ENCODE peak calls at places on chromosome 19, in nine cellular contexts. One of them, this sample, is unnamed.

GRCh38 chr19:22606954-22607652 is 27.0 kb upstream of the ZNF492 start:
- DNase-seq in thoracic aorta: no peak
- DNase-seq in CD4-positive, CD25-positive, alpha-beta regulatory T cell: no peak
- DNase-seq in right lobe of liver: no peak
- DNase-seq in PC-3: no peak
- DNase-seq in fibroblast of lung: no peak
- DNase-seq in HCT116: no peak
- DNase-seq in GM12878: no peak
- DNase-seq in psoas muscle: no peak
- DNase-seq in this sample: no peak

GRCh38 chr19:32416749-32417469 is 11.3 kb downstream of the DPY19L3 start:
- DNase-seq in thoracic aorta: no peak
- DNase-seq in CD4-positive, CD25-positive, alpha-beta regulatory T cell: no peak
- DNase-seq in right lobe of liver: no peak
- DNase-seq in PC-3: no peak
- DNase-seq in fibroblast of lung: no peak
- DNase-seq in HCT116: no peak
- DNase-seq in GM12878: no peak
- DNase-seq in psoas muscle: no peak
- DNase-seq in this sample: no peak

GRCh38 chr19:18287836-18288772 is 6.7 kb upstream of the JUND start:
- DNase-seq in thoracic aorta: no peak
- DNase-seq in CD4-positive, CD25-positive, alpha-beta regulatory T cell: no peak
- DNase-seq in right lobe of liver: no peak
- DNase-seq in PC-3: no peak
- DNase-seq in fibroblast of lung: no peak
- DNase-seq in HCT116: no peak
- DNase-seq in GM12878: no peak
- DNase-seq in psoas muscle: no peak
- DNase-seq in this sample: no peak

GRCh38 chr19:8221161-8221560 is 12.0 kb downstream of the CERS4 start:
- DNase-seq in thoracic aorta: no peak
- DNase-seq in CD4-positive, CD25-positive, alpha-beta regulatory T cell: no peak
- DNase-seq in right lobe of liver: peak; percentile 67
- DNase-seq in PC-3: no peak
- DNase-seq in fibroblast of lung: no peak
- DNase-seq in HCT116: no peak
- DNase-seq in GM12878: no peak
- DNase-seq in psoas muscle: no peak
- DNase-seq in this sample: no peak

GRCh38 chr19:28217064-28217463 is 995.9 kb downstream of the UQCRFS1 start:
- DNase-seq in thoracic aorta: no peak
- DNase-seq in CD4-positive, CD25-positive, alpha-beta regulatory T cell: no peak
- DNase-seq in right lobe of liver: no peak
- DNase-seq in PC-3: no peak
- DNase-seq in fibroblast of lung: no peak
- DNase-seq in HCT116: no peak
- DNase-seq in GM12878: no peak
- DNase-seq in psoas muscle: no peak
- DNase-seq in this sample: no peak

GRCh38 chr19:36379510-36379819 is 464 bp upstream of the ZFP14 start:
- DNase-seq in thoracic aorta: no peak
- DNase-seq in CD4-positive, CD25-positive, alpha-beta regulatory T cell: no peak
- DNase-seq in right lobe of liver: no peak
- DNase-seq in PC-3: no peak
- DNase-seq in fibroblast of lung: no peak
- DNase-seq in HCT116: no peak
- DNase-seq in GM12878: no peak
- DNase-seq in psoas muscle: no peak
- DNase-seq in this sample: no peak

GRCh38 chr19:16825312-16826168 is 3.7 kb upstream of the SIN3B start:
- DNase-seq in thoracic aorta: no peak
- DNase-seq in CD4-positive, CD25-positive, alpha-beta regulatory T cell: no peak
- DNase-seq in right lobe of liver: peak; percentile 58
- DNase-seq in PC-3: no peak
- DNase-seq in fibroblast of lung: peak; percentile 71
- DNase-seq in HCT116: no peak
- DNase-seq in GM12878: no peak
- DNase-seq in psoas muscle: peak; percentile 59
- DNase-seq in this sample: no peak

GRCh38 chr19:18057557-18057956 is 29.2 kb downstream of the IL12RB1 start:
- DNase-seq in thoracic aorta: no peak
- DNase-seq in CD4-positive, CD25-positive, alpha-beta regulatory T cell: no peak
- DNase-seq in right lobe of liver: peak; percentile 79
- DNase-seq in PC-3: no peak
- DNase-seq in fibroblast of lung: peak; percentile 28
- DNase-seq in HCT116: no peak
- DNase-seq in GM12878: no peak
- DNase-seq in psoas muscle: peak; percentile 41
- DNase-seq in this sample: no peak

GRCh38 chr19:15293751-15294505 is 38.4 kb downstream of the BRD4 start:
- DNase-seq in thoracic aorta: no peak
- DNase-seq in CD4-positive, CD25-positive, alpha-beta regulatory T cell: no peak
- DNase-seq in right lobe of liver: no peak
- DNase-seq in PC-3: no peak
- DNase-seq in fibroblast of lung: peak; percentile 76
- DNase-seq in HCT116: no peak
- DNase-seq in GM12878: no peak
- DNase-seq in psoas muscle: no peak
- DNase-seq in this sample: no peak

GRCh38 chr19:15294591-15294990 is 37.7 kb downstream of the BRD4 start:
- DNase-seq in thoracic aorta: no peak
- DNase-seq in CD4-positive, CD25-positive, alpha-beta regulatory T cell: no peak
- DNase-seq in right lobe of liver: peak; percentile 76
- DNase-seq in PC-3: no peak
- DNase-seq in fibroblast of lung: no peak
- DNase-seq in HCT116: no peak
- DNase-seq in GM12878: no peak
- DNase-seq in psoas muscle: no peak
- DNase-seq in this sample: no peak

GRCh38 chr19:15296841-15297415 is 35.4 kb downstream of the BRD4 start:
- DNase-seq in thoracic aorta: no peak
- DNase-seq in CD4-positive, CD25-positive, alpha-beta regulatory T cell: no peak
- DNase-seq in right lobe of liver: no peak
- DNase-seq in PC-3: peak; percentile 63
- DNase-seq in fibroblast of lung: no peak
- DNase-seq in HCT116: no peak
- DNase-seq in GM12878: no peak
- DNase-seq in psoas muscle: no peak
- DNase-seq in this sample: no peak

GRCh38 chr19:15297416-15298224 is 34.7 kb downstream of the BRD4 start:
- DNase-seq in thoracic aorta: no peak
- DNase-seq in CD4-positive, CD25-positive, alpha-beta regulatory T cell: no peak
- DNase-seq in right lobe of liver: no peak
- DNase-seq in PC-3: peak; percentile 47
- DNase-seq in fibroblast of lung: peak; percentile 86
- DNase-seq in HCT116: peak; percentile 59
- DNase-seq in GM12878: no peak
- DNase-seq in psoas muscle: no peak
- DNase-seq in this sample: no peak

GRCh38 chr19:15296353-15296752 is 36.0 kb downstream of the BRD4 start:
- DNase-seq in thoracic aorta: no peak
- DNase-seq in CD4-positive, CD25-positive, alpha-beta regulatory T cell: no peak
- DNase-seq in right lobe of liver: no peak
- DNase-seq in PC-3: no peak
- DNase-seq in fibroblast of lung: no peak
- DNase-seq in HCT116: no peak
- DNase-seq in GM12878: no peak
- DNase-seq in psoas muscle: no peak
- DNase-seq in this sample: no peak
- H3K4me1 ChIP-seq in thoracic aorta: peaks cover 76% of the 10 kb centered on the region
- H3K4me1 ChIP-seq in CD4-positive, CD25-positive, alpha-beta regulatory T cell: peaks cover 94% of the 10 kb centered on the region
- H3K4me1 ChIP-seq in right lobe of liver: no peaks in the 10 kb centered on the region
- H3K4me1 ChIP-seq in PC-3: peaks cover 33% of the 10 kb centered on the region
- H3K4me1 ChIP-seq in fibroblast of lung: peaks cover 59% of the 10 kb centered on the region
- H3K4me1 ChIP-seq in HCT116: no peaks in the 10 kb centered on the region
- H3K4me1 ChIP-seq in GM12878: peaks cover 37% of the 10 kb centered on the region
- H3K4me1 ChIP-seq in psoas muscle: peaks cover 97% of the 10 kb centered on the region
- H3K4me1 ChIP-seq in this sample: peaks cover 97% of the 10 kb centered on the region

GRCh38 chr19:326851-327250 is 17.7 kb downstream of the MIER2 start:
- DNase-seq in thoracic aorta: no peak
- DNase-seq in CD4-positive, CD25-positive, alpha-beta regulatory T cell: no peak
- DNase-seq in right lobe of liver: no peak
- DNase-seq in PC-3: no peak
- DNase-seq in fibroblast of lung: no peak
- DNase-seq in HCT116: no peak
- DNase-seq in GM12878: no peak
- DNase-seq in psoas muscle: no peak
- DNase-seq in this sample: no peak

GRCh38 chr19:330503-330902 is 14.1 kb downstream of the MIER2 start:
- DNase-seq in thoracic aorta: no peak
- DNase-seq in CD4-positive, CD25-positive, alpha-beta regulatory T cell: no peak
- DNase-seq in right lobe of liver: no peak
- DNase-seq in PC-3: no peak
- DNase-seq in fibroblast of lung: no peak
- DNase-seq in HCT116: no peak
- DNase-seq in GM12878: no peak
- DNase-seq in psoas muscle: no peak
- DNase-seq in this sample: no peak

GRCh38 chr19:328025-328505 is 16.5 kb downstream of the MIER2 start:
- DNase-seq in thoracic aorta: no peak
- DNase-seq in CD4-positive, CD25-positive, alpha-beta regulatory T cell: no peak
- DNase-seq in right lobe of liver: peak; percentile 15
- DNase-seq in PC-3: no peak
- DNase-seq in fibroblast of lung: no peak
- DNase-seq in HCT116: peak; percentile 6
- DNase-seq in GM12878: no peak
- DNase-seq in psoas muscle: no peak
- DNase-seq in this sample: no peak

GRCh38 chr19:327291-328024 is 17.1 kb downstream of the MIER2 start:
- DNase-seq in thoracic aorta: no peak
- DNase-seq in CD4-positive, CD25-positive, alpha-beta regulatory T cell: no peak
- DNase-seq in right lobe of liver: no peak
- DNase-seq in PC-3: no peak
- DNase-seq in fibroblast of lung: no peak
- DNase-seq in HCT116: no peak
- DNase-seq in GM12878: no peak
- DNase-seq in psoas muscle: no peak
- DNase-seq in this sample: no peak

GRCh38 chr19:329876-330275 is 14.7 kb downstream of the MIER2 start:
- DNase-seq in thoracic aorta: no peak
- DNase-seq in CD4-positive, CD25-positive, alpha-beta regulatory T cell: no peak
- DNase-seq in right lobe of liver: no peak
- DNase-seq in PC-3: no peak
- DNase-seq in fibroblast of lung: no peak
- DNase-seq in HCT116: no peak
- DNase-seq in GM12878: no peak
- DNase-seq in psoas muscle: no peak
- DNase-seq in this sample: no peak
- H3K27ac ChIP-seq in thoracic aorta: no peak overlapping the region
- H3K27ac ChIP-seq in CD4-positive, CD25-positive, alpha-beta regulatory T cell: no peak overlapping the region
- H3K27ac ChIP-seq in right lobe of liver: no peak overlapping the region
- H3K27ac ChIP-seq in PC-3: no peak overlapping the region
- H3K27ac ChIP-seq in fibroblast of lung: no peak overlapping the region
- H3K27ac ChIP-seq in HCT116: no peak overlapping the region
- H3K27ac ChIP-seq in GM12878: no peak overlapping the region
- H3K27ac ChIP-seq in psoas muscle: no peak overlapping the region
- H3K27ac ChIP-seq in this sample: no peak overlapping the region

DNA sequence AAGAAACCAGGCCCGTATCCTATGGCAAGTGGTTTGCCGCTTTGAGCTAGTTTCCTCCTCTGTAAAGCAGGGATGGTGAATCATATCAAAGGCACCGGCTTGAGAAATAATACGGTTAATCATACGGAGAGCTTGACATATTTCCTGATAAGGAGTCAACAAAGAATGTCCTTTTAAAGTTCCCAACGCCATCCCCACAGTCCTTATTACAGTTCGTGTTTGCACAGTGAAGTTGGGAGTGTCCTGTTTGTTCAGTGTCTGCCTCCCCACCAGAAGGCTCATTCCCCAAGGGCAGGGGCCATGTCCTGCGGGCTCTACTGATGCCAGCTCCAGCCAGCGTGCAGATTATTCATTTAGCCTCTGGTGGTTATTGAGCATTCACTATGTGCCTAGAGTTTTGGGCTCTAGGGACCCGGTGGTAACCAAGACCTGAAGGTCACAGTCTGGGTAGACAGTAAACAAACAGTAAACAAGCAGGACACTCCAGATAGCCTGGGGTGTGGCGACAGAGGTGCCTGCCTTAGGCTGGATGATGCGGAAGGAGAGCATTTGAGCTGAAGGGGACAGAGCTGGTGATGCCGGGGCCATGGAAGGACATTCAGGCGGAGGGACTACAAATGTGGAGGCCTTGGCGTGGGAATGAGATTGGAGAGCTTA is 6.3 kb downstream of the GRAMD1A start:
- DNase-seq in thoracic aorta: no peak
- DNase-seq in CD4-positive, CD25-positive, alpha-beta regulatory T cell: no peak
- DNase-seq in right lobe of liver: no peak
- DNase-seq in PC-3: peak; percentile 93
- DNase-seq in fibroblast of lung: peak; percentile 63
- DNase-seq in HCT116: no peak
- DNase-seq in GM12878: no peak
- DNase-seq in psoas muscle: no peak
- DNase-seq in this sample: no peak
- H3K36me3 ChIP-seq in thoracic aorta: peaks cover 18% of the 10 kb centered on the region
- H3K36me3 ChIP-seq in CD4-positive, CD25-positive, alpha-beta regulatory T cell: peaks cover 39% of the 10 kb centered on the region
- H3K36me3 ChIP-seq in right lobe of liver: no peaks in the 10 kb centered on the region
- H3K36me3 ChIP-seq in PC-3: no peaks in the 10 kb centered on the region
- H3K36me3 ChIP-seq in fibroblast of lung: peaks cover 15% of the 10 kb centered on the region
- H3K36me3 ChIP-seq in HCT116: peaks cover 9% of the 10 kb centered on the region
- H3K36me3 ChIP-seq in GM12878: peaks cover 6% of the 10 kb centered on the region
- H3K36me3 ChIP-seq in psoas muscle: no peaks in the 10 kb centered on the region
- H3K36me3 ChIP-seq in this sample: peaks cover 33% of the 10 kb centered on the region

GRCh38 chr19:48954595-48955307 is at the start of gene BAX:
- DNase-seq in thoracic aorta: peak; percentile 87
- DNase-seq in CD4-positive, CD25-positive, alpha-beta regulatory T cell: peak; percentile 84
- DNase-seq in right lobe of liver: peak; percentile 99
- DNase-seq in PC-3: peak; percentile 93
- DNase-seq in fibroblast of lung: peak; percentile 96
- DNase-seq in HCT116: peak; percentile 95
- DNase-seq in GM12878: peak; percentile 92
- DNase-seq in psoas muscle: peak; percentile 97
- DNase-seq in this sample: peak; percentile 74

GRCh38 chr19:48946789-48947542 is 7.7 kb upstream of the BAX start:
- DNase-seq in thoracic aorta: no peak
- DNase-seq in CD4-positive, CD25-positive, alpha-beta regulatory T cell: no peak
- DNase-seq in right lobe of liver: no peak
- DNase-seq in PC-3: no peak
- DNase-seq in fibroblast of lung: no peak
- DNase-seq in HCT116: no peak
- DNase-seq in GM12878: no peak
- DNase-seq in psoas muscle: no peak
- DNase-seq in this sample: no peak

GRCh38 chr19:48954011-48954594 is 572 bp upstream of the BAX start:
- DNase-seq in thoracic aorta: no peak
- DNase-seq in CD4-positive, CD25-positive, alpha-beta regulatory T cell: no peak
- DNase-seq in right lobe of liver: no peak
- DNase-seq in PC-3: no peak
- DNase-seq in fibroblast of lung: no peak
- DNase-seq in HCT116: no peak
- DNase-seq in GM12878: no peak
- DNase-seq in psoas muscle: no peak
- DNase-seq in this sample: no peak

GRCh38 chr19:48950159-48950558 is 4.5 kb upstream of the BAX start:
- DNase-seq in thoracic aorta: no peak
- DNase-seq in CD4-positive, CD25-positive, alpha-beta regulatory T cell: no peak
- DNase-seq in right lobe of liver: no peak
- DNase-seq in PC-3: no peak
- DNase-seq in fibroblast of lung: no peak
- DNase-seq in HCT116: no peak
- DNase-seq in GM12878: no peak
- DNase-seq in psoas muscle: no peak
- DNase-seq in this sample: no peak

DNA sequence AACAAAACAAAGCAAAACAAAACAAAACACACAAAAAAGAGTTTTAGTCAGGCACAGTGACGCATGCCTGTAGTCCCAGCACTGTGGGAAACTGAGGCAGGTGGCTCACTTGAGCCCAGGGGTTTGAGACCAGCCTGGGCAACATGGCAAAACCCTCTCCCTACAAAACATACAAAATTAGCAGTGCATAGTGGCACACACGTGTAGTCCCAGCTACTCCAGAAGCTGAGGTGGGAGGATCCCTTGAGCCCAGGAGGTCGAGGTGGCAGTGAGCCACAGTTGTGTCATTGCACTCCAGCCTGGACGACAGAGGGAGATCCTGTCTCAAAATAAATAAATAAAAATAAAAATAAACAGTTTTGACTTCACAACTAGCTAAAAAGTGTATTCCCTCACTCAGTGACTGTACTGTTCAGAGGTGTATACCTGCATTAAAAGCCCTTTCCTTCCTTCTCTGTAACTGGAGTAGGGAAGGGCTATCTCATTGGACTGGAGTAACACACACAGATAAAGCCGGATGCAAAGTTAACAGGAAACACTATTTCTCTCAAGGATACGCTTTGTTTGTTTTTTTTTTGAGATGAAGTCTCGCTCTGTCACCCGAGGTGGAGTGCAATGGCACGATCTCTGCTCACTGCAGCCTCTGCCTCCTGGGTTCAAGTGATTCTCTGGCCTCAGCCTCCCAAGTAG is 3.7 kb upstream of the BAX start:
- DNase-seq in thoracic aorta: no peak
- DNase-seq in CD4-positive, CD25-positive, alpha-beta regulatory T cell: no peak
- DNase-seq in right lobe of liver: no peak
- DNase-seq in PC-3: peak; percentile 14
- DNase-seq in fibroblast of lung: no peak
- DNase-seq in HCT116: no peak
- DNase-seq in GM12878: no peak
- DNase-seq in psoas muscle: no peak
- DNase-seq in this sample: no peak
- H3K4me1 ChIP-seq in thoracic aorta: peaks cover 8% of the 10 kb centered on the region
- H3K4me1 ChIP-seq in CD4-positive, CD25-positive, alpha-beta regulatory T cell: peaks cover 16% of the 10 kb centered on the region
- H3K4me1 ChIP-seq in right lobe of liver: no peaks in the 10 kb centered on the region
- H3K4me1 ChIP-seq in PC-3: peaks cover 4% of the 10 kb centered on the region
- H3K4me1 ChIP-seq in fibroblast of lung: peaks cover 7% of the 10 kb centered on the region
- H3K4me1 ChIP-seq in HCT116: peaks cover 5% of the 10 kb centered on the region
- H3K4me1 ChIP-seq in GM12878: peaks cover 5% of the 10 kb centered on the region
- H3K4me1 ChIP-seq in psoas muscle: peaks cover 15% of the 10 kb centered on the region
- H3K4me1 ChIP-seq in this sample: peaks cover 15% of the 10 kb centered on the region